ENCODE peak calls at places on chromosomes 16 and 17, in four cellular contexts. A is lower leg skin, W is fibroblast of mammary gland, X is A673. E is an unnamed sample.

GRCh38 chr17:1060991-1061390 is 64.1 kb downstream of the TIMM22 start:
- DNase-seq in W (peak), X (no peak), A (peak), E (peak)

GRCh38 chr17:41521574-41522261 is 3.0 kb upstream of the KRT15 start:
- DNase-seq in A (no peak), X (peak), W (peak), E (no peak)

GRCh38 chr16:85800321-85800669 is 800 bp downstream of the COX4I1 start:
- DNase-seq in W (no peak), A (no peak), X (no peak), E (no peak)

GRCh38 chr16:57381791-57382534 is 9.7 kb downstream of the CX3CL1 start:
- DNase-seq in W (no peak), X (no peak), A (no peak), E (no peak)

GRCh38 chr17:76479515-76480048 is 12.2 kb downstream of the AANAT start:
- DNase-seq in X (no peak), W (no peak), A (no peak), E (no peak)

GRCh38 chr17:11944587-11944986 is 52.7 kb downstream of the ZNF18 start:
- DNase-seq in W (peak), A (no peak), X (no peak), E (no peak)

GRCh38 chr16:76531236-76531635 is 254.0 kb downstream of the CNTNAP4 start:
- DNase-seq in A (no peak), X (no peak), W (no peak), E (no peak)

GRCh38 chr16:11431915-11432465 is 86.7 kb downstream of the RMI2 start:
- DNase-seq in A (no peak), X (no peak), W (peak), E (no peak)

GRCh38 chr16:76780556-76780955 is 410.4 kb upstream of the MON1B start:
- DNase-seq in W (peak), X (no peak), A (no peak), E (no peak)

GRCh38 chr17:68592004-68592403 is 9.2 kb downstream of the FAM20A start:
- DNase-seq in X (no peak), W (peak), A (no peak), E (no peak)

DNA sequence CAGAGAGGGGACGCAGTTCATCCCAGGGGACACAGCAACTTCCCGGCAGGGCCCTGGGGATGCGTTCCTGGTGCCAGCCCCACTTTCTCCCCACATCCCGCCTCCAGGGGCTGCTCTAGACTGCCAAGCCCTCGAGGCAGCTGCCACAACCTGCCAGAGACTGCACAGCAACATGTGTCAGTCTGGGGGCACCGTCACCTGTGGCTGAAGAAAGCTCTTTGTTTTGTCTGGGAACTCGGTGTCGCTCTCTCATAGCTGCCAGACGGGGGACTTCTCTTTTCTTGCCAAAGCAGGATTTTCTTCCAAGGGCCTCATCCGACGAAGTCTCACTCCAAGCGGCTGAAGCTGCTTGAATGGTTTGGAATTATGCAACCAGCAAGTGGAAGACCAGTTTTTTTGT is 43.7 kb downstream of the COTL1 start:
- DNase-seq in A (no peak), X (no peak), W (no peak), E (no peak)
- TF ChIP-seq CTCF in A (no peak), X (no peak), W (no peak), E (no peak)

DNA sequence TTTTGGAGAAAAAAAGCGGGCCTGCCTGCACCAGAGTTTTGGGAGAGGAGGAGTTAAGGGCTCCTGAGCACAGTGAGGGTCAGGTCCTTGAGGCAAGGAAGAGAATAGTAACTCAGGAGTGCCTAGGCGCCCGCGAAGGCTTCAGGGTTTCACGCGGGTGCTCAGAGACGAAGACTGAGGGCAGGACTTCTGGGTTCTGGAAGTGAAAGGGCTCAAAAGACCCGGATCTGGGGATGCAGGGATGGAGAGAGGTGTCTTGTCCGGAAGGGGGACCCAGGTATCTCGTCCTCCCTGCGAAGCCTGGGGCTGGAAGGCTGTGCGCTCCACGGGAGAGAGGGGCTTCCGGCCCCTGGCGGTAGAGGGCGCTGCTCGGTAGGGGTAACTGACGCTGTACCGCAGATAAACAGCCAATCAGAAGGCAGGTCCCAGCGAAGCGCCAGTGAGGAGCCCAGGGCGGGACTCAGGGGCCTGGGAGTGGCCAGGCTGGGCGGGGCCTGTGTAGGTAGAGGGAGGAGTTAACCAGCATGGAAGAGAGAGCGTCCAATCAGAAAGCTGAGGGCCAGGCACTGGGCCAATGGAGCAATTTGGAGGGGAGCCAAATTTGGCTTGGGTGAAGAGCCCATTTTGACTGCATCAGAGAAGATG is 729 bp downstream of the TGFB1I1 start:
- DNase-seq in W (peak), X (peak), A (peak), E (no peak)
- TF ChIP-seq CTCF in W (peak), X (peak), A (no peak), E (peak)

GRCh38 chr16:893360-893759 is 77.4 kb downstream of the LMF1 start:
- DNase-seq in X (peak), A (no peak), W (no peak), E (no peak)

GRCh38 chr16:895371-895770 is 75.4 kb downstream of the LMF1 start:
- DNase-seq in W (no peak), X (no peak), A (no peak), E (no peak)

GRCh38 chr16:894136-894535 is 76.6 kb downstream of the LMF1 start:
- DNase-seq in X (no peak), A (no peak), W (no peak), E (no peak)

GRCh38 chr16:896261-897199 is 74.3 kb downstream of the LMF1 start:
- DNase-seq in W (no peak), A (no peak), X (no peak), E (no peak)

DNA sequence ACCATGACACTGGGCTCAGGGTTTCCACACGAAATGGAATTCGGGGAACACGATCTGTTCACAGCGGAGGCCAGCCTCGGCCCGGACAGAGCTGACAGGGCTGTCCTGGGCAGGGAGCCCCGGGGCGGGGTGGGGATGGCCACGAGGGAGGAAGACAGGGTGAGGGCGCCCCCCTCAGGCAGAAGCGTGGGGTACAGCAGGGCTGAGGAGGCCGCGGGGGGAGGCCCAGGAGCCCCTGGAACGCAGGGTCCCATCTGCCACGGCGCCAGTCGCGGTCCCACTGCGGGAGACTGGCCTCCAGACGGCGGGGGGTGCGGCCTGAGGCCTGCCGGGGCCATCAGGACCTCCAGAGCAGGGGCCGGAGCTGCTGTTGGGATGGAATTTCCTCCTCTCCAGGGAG is 75.9 kb downstream of the LMF1 start:
- DNase-seq in A (no peak), X (no peak), W (no peak), E (no peak)
- TF ChIP-seq CTCF in A (no peak), X (peak), W (no peak), E (peak)

DNA sequence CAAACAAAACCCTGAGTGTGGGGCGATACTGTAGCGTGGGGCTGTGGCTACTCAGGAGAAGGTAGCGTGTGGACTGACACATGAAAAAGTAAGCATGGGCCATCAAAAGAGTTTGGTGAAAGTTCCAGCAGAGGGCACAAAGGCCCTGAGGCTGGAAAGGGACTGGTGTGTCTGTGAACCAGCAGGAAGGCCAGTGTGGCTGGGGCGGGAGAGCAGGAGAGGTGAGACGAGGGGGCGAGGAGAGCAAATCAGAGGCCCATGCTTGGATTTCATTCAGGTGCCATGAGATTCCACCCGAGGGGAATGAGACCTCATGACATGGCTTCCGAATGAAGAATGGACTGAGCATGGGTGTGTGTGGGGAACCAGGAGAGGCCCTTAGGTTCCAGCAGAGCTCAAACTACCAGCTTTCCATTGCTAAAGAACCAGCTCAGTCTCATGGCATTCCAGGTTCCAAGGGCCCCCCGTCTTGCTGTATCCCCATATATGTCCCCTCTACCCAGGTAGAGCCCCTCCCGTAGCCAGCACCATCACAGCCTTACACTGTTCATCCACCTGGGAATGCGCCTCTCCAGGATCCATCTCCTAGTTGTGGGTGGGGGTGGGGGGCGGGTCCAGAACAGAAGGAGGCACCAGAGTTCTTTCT is 31.1 kb downstream of the TRPV2 start:
- DNase-seq in X (no peak), W (no peak), A (no peak), E (no peak)
- TF ChIP-seq CTCF in X (no peak), W (peak), A (no peak), E (no peak)

GRCh38 chr16:71288570-71288889 is 672 bp downstream of the CMTR2 start:
- DNase-seq in X (peak), W (peak), A (no peak), E (no peak)

GRCh38 chr16:71287903-71288302 is 1.3 kb downstream of the CMTR2 start:
- DNase-seq in W (no peak), A (no peak), X (no peak), E (no peak)

GRCh38 chr16:71287454-71287853 is 1.7 kb downstream of the CMTR2 start:
- DNase-seq in X (no peak), A (no peak), W (no peak), E (no peak)

GRCh38 chr16:71282943-71283342 is 6.3 kb downstream of the CMTR2 start:
- DNase-seq in W (no peak), X (peak), A (no peak), E (no peak)

DNA sequence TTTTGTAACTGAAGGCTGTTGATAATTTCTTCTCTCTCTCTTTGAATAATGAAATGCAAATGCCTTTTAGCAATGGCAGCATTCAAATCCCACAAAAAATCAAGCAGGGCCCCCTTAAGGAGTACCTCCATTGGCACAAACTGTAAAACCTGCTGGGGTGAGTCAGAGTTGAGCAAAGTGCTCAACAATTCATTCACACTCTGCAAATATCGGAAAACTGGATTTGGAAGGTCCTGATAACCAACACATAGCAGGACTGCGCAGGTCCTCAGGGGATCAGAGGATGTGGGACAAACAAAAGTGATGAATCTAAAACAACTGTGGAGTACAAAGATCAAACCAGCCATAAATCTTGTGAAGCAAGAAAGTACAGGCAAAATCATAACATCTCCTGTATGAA is 5.6 kb downstream of the CMTR2 start:
- DNase-seq in W (no peak), A (no peak), X (no peak), E (no peak)
- TF ChIP-seq CTCF in W (no peak), A (no peak), X (no peak), E (no peak)

E was measured in CD14-positive monocyte.